ENCODE peak calls at places on chromosomes 2 and 18, in nine cellular contexts. One of them, this sample, is unnamed. For H3K9me3 and H3K4me1, the result is how much of the 10 kb centered on the place peaks cover.

GRCh38 chr2:219300022-219300421 is 9.2 kb downstream of the PTPRN start:
- DNase-seq in spleen: peak
- DNase-seq in fibroblast of lung: no peak
- DNase-seq in hepatocyte: no peak
- DNase-seq in psoas muscle: no peak
- DNase-seq in H1: no peak
- DNase-seq in A549: no peak
- DNase-seq in cardiac muscle cell: no peak
- DNase-seq in mucosa of descending colon: no peak
- DNase-seq in this sample: no peak

GRCh38 chr18:8705280-8705940 is at the start of gene MTCL1:
- DNase-seq in spleen: peak
- DNase-seq in fibroblast of lung: peak
- DNase-seq in hepatocyte: no peak
- DNase-seq in psoas muscle: no peak
- DNase-seq in H1: no peak
- DNase-seq in A549: peak
- DNase-seq in cardiac muscle cell: peak
- DNase-seq in mucosa of descending colon: no peak
- DNase-seq in this sample: no peak

GRCh38 chr18:7662866-7663265 is 95.8 kb downstream of the PTPRM start:
- DNase-seq in spleen: peak
- DNase-seq in fibroblast of lung: no peak
- DNase-seq in hepatocyte: no peak
- DNase-seq in psoas muscle: no peak
- DNase-seq in H1: no peak
- DNase-seq in A549: no peak
- DNase-seq in cardiac muscle cell: no peak
- DNase-seq in mucosa of descending colon: no peak
- DNase-seq in this sample: no peak

GRCh38 chr2:127733816-127734537 is 32.7 kb downstream of the SFT2D3 start:
- DNase-seq in spleen: no peak
- DNase-seq in fibroblast of lung: peak
- DNase-seq in hepatocyte: no peak
- DNase-seq in psoas muscle: no peak
- DNase-seq in H1: no peak
- DNase-seq in A549: no peak
- DNase-seq in cardiac muscle cell: peak
- DNase-seq in mucosa of descending colon: no peak
- DNase-seq in this sample: no peak

GRCh38 chr18:73679941-73680700 is 467.5 kb downstream of the FBXO15 start:
- DNase-seq in spleen: no peak
- DNase-seq in fibroblast of lung: no peak
- DNase-seq in hepatocyte: no peak
- DNase-seq in psoas muscle: no peak
- DNase-seq in H1: no peak
- DNase-seq in A549: no peak
- DNase-seq in cardiac muscle cell: peak
- DNase-seq in mucosa of descending colon: no peak
- DNase-seq in this sample: no peak

GRCh38 chr2:105746177-105747080 is 1.7 kb downstream of the NCK2 start:
- DNase-seq in spleen: peak
- DNase-seq in fibroblast of lung: no peak
- DNase-seq in hepatocyte: peak
- DNase-seq in psoas muscle: peak
- DNase-seq in H1: no peak
- DNase-seq in A549: no peak
- DNase-seq in cardiac muscle cell: no peak
- DNase-seq in mucosa of descending colon: peak
- DNase-seq in this sample: no peak

GRCh38 chr2:127143851-127144782 is 37.2 kb upstream of the BIN1 start:
- DNase-seq in spleen: no peak
- DNase-seq in fibroblast of lung: peak
- DNase-seq in hepatocyte: no peak
- DNase-seq in psoas muscle: no peak
- DNase-seq in H1: no peak
- DNase-seq in A549: peak
- DNase-seq in cardiac muscle cell: no peak
- DNase-seq in mucosa of descending colon: no peak
- DNase-seq in this sample: peak

GRCh38 chr18:44733069-44733753 is 52.5 kb downstream of the SETBP1 start:
- DNase-seq in spleen: no peak
- DNase-seq in fibroblast of lung: peak
- DNase-seq in hepatocyte: no peak
- DNase-seq in psoas muscle: no peak
- DNase-seq in H1: no peak
- DNase-seq in A549: peak
- DNase-seq in cardiac muscle cell: peak
- DNase-seq in mucosa of descending colon: no peak
- DNase-seq in this sample: no peak

GRCh38 chr2:222703866-222704265 is 32.4 kb downstream of the MOGAT1 start:
- DNase-seq in spleen: no peak
- DNase-seq in fibroblast of lung: peak
- DNase-seq in hepatocyte: no peak
- DNase-seq in psoas muscle: no peak
- DNase-seq in H1: no peak
- DNase-seq in A549: no peak
- DNase-seq in cardiac muscle cell: peak
- DNase-seq in mucosa of descending colon: no peak
- DNase-seq in this sample: no peak

DNA sequence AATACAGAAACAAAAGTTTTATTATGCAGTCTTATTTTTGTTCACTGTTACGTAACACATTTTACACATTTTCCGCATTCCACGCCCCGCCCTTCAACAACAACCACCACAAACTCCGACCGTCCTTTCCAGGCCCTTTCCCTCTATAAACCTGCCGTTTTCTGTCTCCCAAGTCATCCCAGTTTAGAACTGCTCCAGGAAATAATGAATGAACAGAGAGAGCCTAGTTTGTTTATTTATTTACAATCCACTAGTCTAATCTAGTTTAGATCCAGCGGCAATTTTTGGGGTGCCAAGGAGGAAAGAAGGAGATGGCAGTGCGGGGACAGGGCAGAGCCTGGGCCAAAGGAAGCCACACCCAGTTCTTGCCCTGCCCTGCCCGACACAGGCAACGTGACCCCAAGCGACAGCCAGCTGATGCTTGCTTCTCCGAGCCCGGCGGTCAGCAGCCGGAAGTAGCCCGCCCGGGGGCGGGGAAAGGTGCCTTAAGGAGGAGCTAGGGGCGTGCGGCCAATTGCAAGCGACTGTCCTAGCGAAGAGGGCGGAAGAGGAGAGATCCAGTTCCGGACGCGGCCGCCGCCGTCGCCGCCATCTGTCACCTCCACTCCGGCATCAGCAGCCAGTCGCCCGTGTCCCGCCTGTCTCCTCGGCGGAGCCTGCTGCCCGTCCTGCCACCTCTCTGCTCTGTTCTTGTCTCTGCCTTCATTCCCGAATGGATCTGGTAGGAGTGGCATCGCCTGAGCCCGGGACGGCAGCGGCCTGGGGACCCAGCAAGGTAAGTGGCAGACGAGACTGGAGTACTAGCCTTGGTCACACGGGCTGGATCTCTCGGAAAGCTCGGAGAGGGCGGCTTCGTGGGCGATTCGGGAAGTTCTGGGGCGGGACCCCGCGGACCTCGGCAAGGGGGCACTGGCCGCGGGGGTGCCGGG is at the start of gene RIOK3:
- DNase-seq in spleen: peak
- DNase-seq in fibroblast of lung: peak
- DNase-seq in hepatocyte: peak
- DNase-seq in psoas muscle: peak
- DNase-seq in H1: peak
- DNase-seq in A549: peak
- DNase-seq in cardiac muscle cell: peak
- DNase-seq in mucosa of descending colon: peak
- DNase-seq in this sample: peak
- TF ChIP-seq CTCF in spleen: peak
- TF ChIP-seq CTCF in fibroblast of lung: no peak
- TF ChIP-seq CTCF in hepatocyte: no peak
- TF ChIP-seq CTCF in psoas muscle: no peak
- TF ChIP-seq CTCF in H1: no peak
- TF ChIP-seq CTCF in A549: no peak
- TF ChIP-seq CTCF in cardiac muscle cell: no peak
- TF ChIP-seq CTCF in mucosa of descending colon: no peak
- TF ChIP-seq CTCF in this sample: no peak

DNA sequence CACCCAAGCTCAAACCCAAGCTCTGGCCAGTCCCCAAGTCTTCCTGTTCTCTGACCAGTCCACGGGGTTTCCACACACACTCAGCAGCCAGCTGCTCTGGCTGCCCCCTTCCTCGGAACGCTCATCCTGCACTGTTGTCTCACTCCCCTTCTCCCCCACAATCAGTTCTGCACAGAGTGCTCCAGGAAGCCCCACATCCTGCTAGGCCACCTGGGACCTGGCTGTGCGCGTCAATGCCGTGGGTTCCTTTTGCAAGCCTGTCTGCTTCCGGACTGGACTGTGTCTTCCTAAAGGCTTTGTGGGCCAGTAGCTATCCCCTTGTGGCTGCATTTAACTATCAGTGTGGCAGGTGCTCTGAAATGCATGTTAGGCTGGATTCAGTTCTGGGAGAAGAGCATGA is 605.0 kb upstream of the RAB6C start:
- DNase-seq in spleen: no peak
- DNase-seq in fibroblast of lung: no peak
- DNase-seq in hepatocyte: no peak
- DNase-seq in psoas muscle: no peak
- DNase-seq in H1: no peak
- DNase-seq in A549: no peak
- DNase-seq in cardiac muscle cell: no peak
- DNase-seq in mucosa of descending colon: no peak
- DNase-seq in this sample: no peak
- H3K9me3 ChIP-seq in spleen: under half
- H3K9me3 ChIP-seq in fibroblast of lung: under half
- H3K9me3 ChIP-seq in hepatocyte: under half
- H3K9me3 ChIP-seq in psoas muscle: under half
- H3K9me3 ChIP-seq in H1: under half
- H3K9me3 ChIP-seq in A549: under half
- H3K9me3 ChIP-seq in cardiac muscle cell: under half
- H3K9me3 ChIP-seq in mucosa of descending colon: under half
- H3K9me3 ChIP-seq in this sample: under half

DNA sequence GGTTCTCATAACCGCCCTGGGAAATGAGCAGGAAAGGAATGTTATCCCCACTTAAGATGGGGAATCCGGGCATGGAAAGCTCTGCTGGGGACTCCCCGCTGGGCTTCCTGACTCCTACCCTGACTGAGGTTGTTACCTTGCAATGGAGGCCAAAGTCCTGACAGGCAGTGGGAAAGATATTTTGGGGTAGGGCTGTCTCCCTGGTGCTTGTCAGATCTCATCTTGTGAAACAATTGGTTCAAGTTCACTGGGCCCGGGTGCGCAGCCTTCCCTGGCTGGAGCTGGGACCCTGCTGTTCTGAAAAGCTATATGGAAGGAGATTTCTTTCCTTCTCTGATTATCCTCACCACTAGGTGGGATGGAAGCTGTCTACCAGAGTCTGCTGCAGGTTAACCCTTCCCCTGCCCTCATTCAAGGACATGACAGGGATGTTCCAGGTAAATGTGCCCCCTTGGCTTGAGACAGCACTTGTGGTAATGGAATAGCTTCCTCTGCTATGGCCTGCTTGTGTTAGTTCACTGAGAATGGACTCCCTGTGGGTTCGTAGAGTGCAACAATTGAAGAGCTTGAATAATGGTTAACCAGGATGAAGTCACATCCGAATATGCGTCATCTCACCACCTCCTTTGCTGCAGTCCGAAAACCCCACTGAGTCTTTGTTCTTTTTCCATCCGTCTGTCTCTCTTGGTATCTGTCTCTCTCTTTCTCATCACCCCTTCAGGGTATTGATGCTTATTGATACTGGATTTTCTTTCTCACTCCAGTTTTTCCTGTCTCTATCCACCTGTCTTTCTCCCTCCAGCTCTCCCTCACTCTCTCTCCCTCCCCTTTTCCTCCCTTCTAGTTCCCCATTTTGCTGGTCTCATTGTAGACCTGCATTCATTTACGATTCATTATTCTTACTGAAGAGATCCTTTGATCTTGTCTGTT is 67.8 kb upstream of the EPAS1 start:
- DNase-seq in spleen: peak
- DNase-seq in fibroblast of lung: no peak
- DNase-seq in hepatocyte: peak
- DNase-seq in psoas muscle: no peak
- DNase-seq in H1: peak
- DNase-seq in A549: peak
- DNase-seq in cardiac muscle cell: peak
- DNase-seq in mucosa of descending colon: peak
- DNase-seq in this sample: no peak
- H3K4me1 ChIP-seq in spleen: under half
- H3K4me1 ChIP-seq in fibroblast of lung: under half
- H3K4me1 ChIP-seq in hepatocyte: under half
- H3K4me1 ChIP-seq in psoas muscle: under half
- H3K4me1 ChIP-seq in H1: under half
- H3K4me1 ChIP-seq in A549: half or more
- H3K4me1 ChIP-seq in cardiac muscle cell: under half
- H3K4me1 ChIP-seq in mucosa of descending colon: under half
- H3K4me1 ChIP-seq in this sample: under half

GRCh38 chr18:31042391-31043181 is at the start of gene DSC3:
- DNase-seq in spleen: peak
- DNase-seq in fibroblast of lung: peak
- DNase-seq in hepatocyte: peak
- DNase-seq in psoas muscle: peak
- DNase-seq in H1: no peak
- DNase-seq in A549: peak
- DNase-seq in cardiac muscle cell: peak
- DNase-seq in mucosa of descending colon: peak
- DNase-seq in this sample: no peak

GRCh38 chr18:31040982-31041345 is 1.6 kb downstream of the DSC3 start:
- DNase-seq in spleen: no peak
- DNase-seq in fibroblast of lung: peak
- DNase-seq in hepatocyte: peak
- DNase-seq in psoas muscle: no peak
- DNase-seq in H1: no peak
- DNase-seq in A549: no peak
- DNase-seq in cardiac muscle cell: peak
- DNase-seq in mucosa of descending colon: no peak
- DNase-seq in this sample: no peak

GRCh38 chr18:31041346-31042067 is 1.0 kb downstream of the DSC3 start:
- DNase-seq in spleen: peak
- DNase-seq in fibroblast of lung: no peak
- DNase-seq in hepatocyte: peak
- DNase-seq in psoas muscle: no peak
- DNase-seq in H1: no peak
- DNase-seq in A549: no peak
- DNase-seq in cardiac muscle cell: peak
- DNase-seq in mucosa of descending colon: peak
- DNase-seq in this sample: no peak

GRCh38 chr18:31042068-31042390 is 513 bp downstream of the DSC3 start:
- DNase-seq in spleen: no peak
- DNase-seq in fibroblast of lung: no peak
- DNase-seq in hepatocyte: peak
- DNase-seq in psoas muscle: no peak
- DNase-seq in H1: no peak
- DNase-seq in A549: no peak
- DNase-seq in cardiac muscle cell: no peak
- DNase-seq in mucosa of descending colon: no peak
- DNase-seq in this sample: no peak

DNA sequence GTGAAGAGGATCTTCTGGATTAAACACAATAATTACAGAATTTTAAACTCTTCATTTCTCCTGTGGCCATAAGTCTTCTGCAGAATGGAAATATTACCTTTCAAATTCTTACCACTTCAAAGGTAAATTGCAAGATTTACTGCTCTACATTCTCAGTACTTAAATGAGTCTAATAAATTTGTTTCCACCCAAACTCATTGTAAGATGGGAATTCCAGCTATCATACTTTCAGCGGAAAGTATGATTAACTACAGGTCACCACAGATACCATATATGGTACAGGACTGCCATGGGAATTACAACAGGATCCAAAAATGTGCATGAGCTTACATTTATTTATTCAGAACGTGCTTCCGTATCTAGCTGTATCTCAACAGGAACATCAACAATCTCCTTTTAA is 3.1 kb downstream of the DSC3 start:
- DNase-seq in spleen: no peak
- DNase-seq in fibroblast of lung: no peak
- DNase-seq in hepatocyte: no peak
- DNase-seq in psoas muscle: no peak
- DNase-seq in H1: no peak
- DNase-seq in A549: no peak
- DNase-seq in cardiac muscle cell: peak
- DNase-seq in mucosa of descending colon: no peak
- DNase-seq in this sample: no peak
- TF ChIP-seq CTCF in spleen: no peak
- TF ChIP-seq CTCF in fibroblast of lung: no peak
- TF ChIP-seq CTCF in hepatocyte: no peak
- TF ChIP-seq CTCF in psoas muscle: no peak
- TF ChIP-seq CTCF in H1: no peak
- TF ChIP-seq CTCF in A549: no peak
- TF ChIP-seq CTCF in cardiac muscle cell: no peak
- TF ChIP-seq CTCF in mucosa of descending colon: no peak
- TF ChIP-seq CTCF in this sample: no peak

This sample was measured in right atrium auricular region.